ENCODE peak calls at places on chromosomes 6 and 20, in four cellular contexts. Q is endodermal cell, P is adrenal gland, R is A549. W is an unnamed sample.

GRCh38 chr20:33650111-33650752 is 11.9 kb upstream of the C20orf144 start:
- DNase-seq in Q (no peak), P (no peak), R (no peak), W (no peak)

GRCh38 chr6:18245642-18246041 is 18.7 kb downstream of the DEK start:
- DNase-seq in Q (no peak), P (no peak), R (no peak), W (no peak)

GRCh38 chr6:3634417-3634816 is 117.1 kb downstream of the PXDC1 start:
- DNase-seq in Q (no peak), P (no peak), R (no peak), W (no peak)

GRCh38 chr6:97240222-97240621 is 42.8 kb downstream of the MMS22L start:
- DNase-seq in Q (no peak), P (no peak), R (peak; percentile 2), W (no peak)

GRCh38 chr6:36865835-36866234 is 8.8 kb downstream of the PPIL1 start:
- DNase-seq in Q (no peak), P (no peak), R (no peak), W (no peak)

GRCh38 chr6:102022803-102023202 is 629.3 kb downstream of the GRIK2 start:
- DNase-seq in Q (no peak), P (no peak), R (no peak), W (no peak)

GRCh38 chr20:8721098-8721497 is 347.8 kb upstream of the PLCB4 start:
- DNase-seq in Q (peak; percentile 74), P (peak; percentile 48), R (peak; percentile 13), W (no peak)

GRCh38 chr20:46199198-46199597 is 81.1 kb downstream of the CD40 start:
- DNase-seq in Q (peak; percentile 93), P (peak; percentile 65), R (peak; percentile 46), W (no peak)

GRCh38 chr6:21277601-21278043 is 315.9 kb upstream of the SOX4 start:
- DNase-seq in Q (peak; percentile 78), P (no peak), R (no peak), W (peak; percentile 62)

GRCh38 chr20:9392892-9393857 is 121.2 kb upstream of the LAMP5 start:
- DNase-seq in Q (peak; percentile 90), P (peak; percentile 56), R (peak; percentile 73), W (no peak)

GRCh38 chr6:87808005-87808757 is 106.1 kb upstream of the AKIRIN2 start:
- DNase-seq in Q (no peak), P (no peak), R (no peak), W (peak; percentile 47)

GRCh38 chr6:158064725-158065251 is 83.1 kb downstream of the SYNJ2 start:
- DNase-seq in Q (no peak), P (no peak), R (no peak), W (no peak)

GRCh38 chr20:59253325-59253724 is 47.1 kb upstream of the EDN3 start:
- DNase-seq in Q (no peak), P (no peak), R (no peak), W (no peak)

GRCh38 chr6:151141685-151142084 is 98.1 kb upstream of the AKAP12 start:
- DNase-seq in Q (no peak), P (peak; percentile 16), R (no peak), W (no peak)

GRCh38 chr20:12555369-12555768 is 453.4 kb upstream of the SPTLC3 start:
- DNase-seq in Q (no peak), P (peak; percentile 12), R (no peak), W (no peak)

GRCh38 chr6:15499125-15499524 is 163.7 kb downstream of the DTNBP1 start:
- DNase-seq in Q (no peak), P (no peak), R (no peak), W (no peak)

GRCh38 chr20:12047838-12048432 is 130.2 kb downstream of the BTBD3 start:
- DNase-seq in Q (no peak), P (no peak), R (no peak), W (no peak)

GRCh38 chr6:156347251-156348049 is 429.7 kb upstream of the ARID1B start:
- DNase-seq in Q (no peak), P (no peak), R (no peak), W (no peak)

GRCh38 chr6:1593286-1593957 is 16.3 kb upstream of the FOXC1 start:
- DNase-seq in Q (peak; percentile 45), P (no peak), R (no peak), W (no peak)

GRCh38 chr6:169371344-169372144 is 117.9 kb upstream of the THBS2 start:
- DNase-seq in Q (peak; percentile 69), P (no peak), R (peak; percentile 5), W (no peak)

DNA sequence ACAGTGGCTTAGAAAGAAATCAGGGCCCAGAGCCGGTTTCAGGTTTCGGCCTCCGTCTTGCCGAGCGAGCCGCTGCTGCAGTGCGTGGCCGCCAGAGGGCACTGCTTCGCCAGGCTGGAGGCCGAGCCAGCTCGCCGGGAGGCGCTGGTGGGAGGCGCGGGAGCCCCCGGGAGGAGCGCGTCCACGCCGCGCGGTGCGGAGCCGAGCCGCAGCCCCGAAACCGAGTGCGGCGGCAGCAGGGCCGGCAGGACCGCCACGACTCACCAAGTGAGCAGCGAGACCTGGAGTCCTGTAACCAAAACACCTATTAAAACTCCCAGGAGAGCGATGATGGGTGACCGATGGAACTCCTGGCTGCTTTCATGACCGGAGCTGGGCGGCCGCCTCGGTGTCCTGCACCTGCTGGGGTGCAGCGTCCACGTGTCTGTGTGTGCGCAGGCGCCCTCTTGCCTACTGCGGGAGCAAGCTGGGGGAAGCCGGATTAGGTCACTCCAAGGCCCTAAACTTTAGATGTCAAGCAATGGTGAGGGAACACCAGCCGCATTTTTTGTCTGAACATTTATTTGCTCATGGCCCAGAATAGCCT is 186.9 kb upstream of the UST start:
- DNase-seq in Q (peak; percentile 92), P (peak; percentile 77), R (peak; percentile 44), W (no peak)
- H3K4me3 ChIP-seq in Q (peak overlapping the region; percentile 78), P (no peak overlapping the region), R (peak overlapping the region; percentile 37), W (peak overlapping the region; percentile 59)

DNA sequence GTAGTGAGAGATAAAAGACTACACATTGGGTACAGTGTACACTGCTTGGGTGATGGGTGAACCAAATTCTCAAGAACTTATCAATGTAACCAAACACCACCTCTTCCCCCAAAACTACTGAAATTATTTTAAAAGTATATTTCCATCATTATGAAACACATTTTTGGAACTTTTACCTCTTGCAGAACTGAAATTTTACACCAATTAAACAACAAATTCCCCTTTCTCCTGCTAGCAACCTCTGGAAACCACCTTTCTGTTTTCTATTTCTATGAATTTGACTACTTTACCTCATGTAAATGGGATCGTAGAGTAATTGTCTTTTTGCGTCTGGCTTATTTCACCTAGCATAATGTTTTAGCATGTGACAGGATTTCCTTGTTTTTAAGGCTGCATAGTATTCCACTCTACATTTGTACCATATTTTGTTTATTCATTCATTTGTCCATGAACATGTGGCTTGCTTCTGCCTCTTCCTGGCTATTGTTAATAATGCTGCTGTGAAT is 149.9 kb upstream of the PHACTR1 start:
- DNase-seq in Q (no peak), P (no peak), R (no peak), W (no peak)
- H3K9me3 ChIP-seq in Q (peaks cover 24% of the 10 kb centered on the region), P (no peaks in the 10 kb centered on the region), R (no peaks in the 10 kb centered on the region), W (peaks cover 9% of the 10 kb centered on the region)

GRCh38 chr6:107730683-107731314 is 93.3 kb downstream of the SCML4 start:
- DNase-seq in Q (peak; percentile 32), P (no peak), R (no peak), W (no peak)

GRCh38 chr6:107732461-107732860 is 91.7 kb downstream of the SCML4 start:
- DNase-seq in Q (peak; percentile 17), P (no peak), R (no peak), W (no peak)

GRCh38 chr6:107729098-107729497 is 95.0 kb downstream of the SCML4 start:
- DNase-seq in Q (peak; percentile 73), P (no peak), R (no peak), W (no peak)

GRCh38 chr6:107730106-107730505 is 94.0 kb downstream of the SCML4 start:
- DNase-seq in Q (peak; percentile 44), P (no peak), R (no peak), W (no peak)

DNA sequence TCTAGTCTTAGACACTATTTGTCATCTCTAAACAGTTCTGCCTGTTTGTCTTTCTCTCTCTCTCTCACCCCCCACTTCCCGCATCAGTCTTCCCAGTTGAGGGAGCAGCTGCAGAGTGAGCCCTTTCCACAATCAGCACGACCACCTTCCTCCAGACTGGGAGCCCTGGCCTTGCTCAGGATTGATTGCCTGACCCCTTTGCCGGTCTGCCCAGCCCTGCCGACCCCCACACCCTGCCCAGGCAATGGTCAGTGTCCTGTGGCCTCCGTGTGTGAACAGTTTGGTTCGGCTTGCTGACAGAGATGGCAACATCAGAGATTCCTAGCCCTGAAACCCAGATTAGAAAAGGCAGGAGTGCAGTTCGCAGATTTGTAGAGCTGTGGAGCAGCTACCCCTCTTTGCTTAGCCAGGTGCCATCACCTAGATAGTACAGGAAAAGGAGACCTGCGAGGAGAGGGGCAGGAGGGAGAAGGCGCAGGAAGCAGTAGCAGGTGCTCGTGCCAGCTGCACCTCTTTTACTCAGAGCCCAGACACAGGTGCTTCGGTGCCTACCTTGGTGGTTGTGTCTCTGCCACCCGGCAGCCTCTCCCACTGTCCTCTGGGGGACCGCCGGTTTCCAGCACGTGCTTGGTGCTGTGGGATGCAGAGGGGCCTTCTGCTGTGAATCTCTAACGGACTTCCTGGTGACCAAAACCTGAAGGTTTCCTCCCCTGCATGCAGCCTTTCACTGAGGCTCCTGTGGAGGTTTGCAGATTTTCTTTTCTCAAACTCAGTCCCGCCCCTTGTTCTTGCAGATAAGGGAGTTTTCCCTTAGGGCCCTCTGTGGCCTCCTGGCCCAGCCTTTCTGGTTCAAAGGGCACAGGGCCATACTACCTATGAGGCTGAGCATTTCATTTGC is 92.4 kb downstream of the SCML4 start:
- DNase-seq in Q (peak; percentile 44), P (no peak), R (no peak), W (no peak)
- H3K4me3 ChIP-seq in Q (no peak overlapping the region), P (no peak overlapping the region), R (no peak overlapping the region), W (no peak overlapping the region)

GRCh38 chr20:61988665-61989064 is 77.0 kb downstream of the TAF4 start:
- DNase-seq in Q (no peak), P (no peak), R (no peak), W (no peak)

GRCh38 chr20:61986762-61987321 is 78.8 kb downstream of the TAF4 start:
- DNase-seq in Q (no peak), P (no peak), R (no peak), W (no peak)

GRCh38 chr20:61991476-61991875 is 74.2 kb downstream of the TAF4 start:
- DNase-seq in Q (no peak), P (no peak), R (no peak), W (no peak)

GRCh38 chr20:61990484-61990883 is 75.2 kb downstream of the TAF4 start:
- DNase-seq in Q (no peak), P (no peak), R (no peak), W (no peak)

DNA sequence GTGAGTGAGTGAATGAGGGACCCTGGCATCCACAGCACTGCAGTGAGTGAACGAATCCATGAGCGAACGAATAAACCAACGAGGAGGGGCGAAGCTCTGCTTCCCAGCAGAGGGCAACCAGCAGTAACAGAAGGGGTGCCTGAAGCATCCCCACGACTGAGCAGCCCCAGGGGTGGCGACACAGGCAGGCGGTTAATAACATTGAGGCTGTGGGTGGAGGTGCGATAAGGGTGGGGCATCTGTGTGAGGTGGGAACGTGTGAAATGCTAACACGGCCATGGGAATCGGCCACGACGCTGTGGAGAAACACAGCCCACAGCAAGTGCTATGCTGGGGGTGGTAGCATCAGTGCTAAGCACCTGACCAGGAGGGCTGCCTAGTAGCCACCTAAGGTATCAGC is 75.9 kb downstream of the TAF4 start:
- DNase-seq in Q (no peak), P (no peak), R (no peak), W (no peak)
- H3K9me3 ChIP-seq in Q (peaks cover 18% of the 10 kb centered on the region), P (no peaks in the 10 kb centered on the region), R (peaks cover 27% of the 10 kb centered on the region), W (no peaks in the 10 kb centered on the region)

GRCh38 chr20:3980260-3981131 is 34.9 kb downstream of the RNF24 start:
- DNase-seq in Q (no peak), P (peak; percentile 66), R (peak; percentile 59), W (no peak)

DNA sequence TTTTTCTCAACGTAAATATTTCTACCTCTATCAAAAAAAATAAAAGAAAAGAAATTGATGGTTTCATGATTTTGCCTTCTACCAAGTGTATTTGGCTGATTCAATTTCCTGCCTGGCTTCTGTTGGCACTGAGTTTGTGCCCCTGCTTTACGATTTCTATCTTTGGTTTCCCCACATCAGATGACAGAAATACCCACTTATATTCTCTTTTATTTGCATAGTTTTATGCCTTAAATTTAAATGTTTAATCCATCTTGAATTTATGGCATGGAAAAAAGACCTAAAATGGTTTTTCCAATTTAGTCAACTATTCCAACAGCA is 34.3 kb downstream of the RNF24 start:
- DNase-seq in Q (no peak), P (no peak), R (no peak), W (no peak)
- H3K4me3 ChIP-seq in Q (no peak overlapping the region), P (no peak overlapping the region), R (peak overlapping the region; percentile 36), W (no peak overlapping the region)

W was measured in PC-9.